ENCODE peak calls at places on chromosomes 3 and 15, in seven cellular contexts. B is B cell, Y is AG04449, C is AG09319, X is ascending aorta, U is glutamatergic neuron, W is AG10803. F is an unnamed sample.

GRCh38 chr3:98827221-98827620 is 64.1 kb downstream of the ST3GAL6 start:
- DNase-seq in U (no peak), C (no peak), W (peak), Y (no peak), X (no peak), B (no peak), F (no peak)

GRCh38 chr15:40847225-40847961 is 3.5 kb downstream of the SPINT1 start:
- DNase-seq in X (peak), Y (no peak), C (no peak), B (peak), W (no peak), U (no peak), F (peak)

GRCh38 chr3:23239181-23240068 is 36.3 kb downstream of the UBE2E2 start:
- DNase-seq in Y (no peak), W (no peak), X (no peak), U (no peak), C (no peak), B (no peak), F (peak)

GRCh38 chr3:184981071-184981470 is 169.1 kb downstream of the VPS8 start:
- DNase-seq in W (no peak), C (no peak), B (no peak), X (no peak), Y (no peak), U (no peak), F (no peak)

GRCh38 chr15:69515508-69516290 is 63.1 kb downstream of the RPLP1 start:
- DNase-seq in Y (no peak), X (peak), B (no peak), W (no peak), U (no peak), C (no peak), F (no peak)

GRCh38 chr3:193975072-193975535 is 160.8 kb upstream of the HES1 start:
- DNase-seq in X (no peak), Y (no peak), W (no peak), C (no peak), U (no peak), B (no peak), F (no peak)

GRCh38 chr15:25690673-25691543 is 172.2 kb downstream of the ATP10A start:
- DNase-seq in W (peak), C (peak), X (peak), U (no peak), B (no peak), Y (peak), F (peak)

GRCh38 chr15:31328999-31329639 is 2.5 kb downstream of the KLF13 start:
- DNase-seq in U (no peak), B (peak), W (no peak), X (no peak), C (no peak), Y (no peak), F (no peak)

GRCh38 chr3:107198522-107199271 is 178.5 kb upstream of the CCDC54 start:
- DNase-seq in X (peak), U (peak), Y (no peak), W (peak), B (no peak), C (no peak), F (peak)

GRCh38 chr15:43266834-43267233 is at the start of gene TGM5:
- DNase-seq in U (no peak), W (no peak), B (no peak), C (no peak), X (peak), Y (no peak), F (no peak)

GRCh38 chr3:127448671-127449070 is 141.9 kb downstream of the TPRA1 start:
- DNase-seq in W (no peak), B (no peak), U (no peak), Y (no peak), C (no peak), X (peak), F (no peak)

GRCh38 chr15:61070111-61070901 is 158.8 kb downstream of the RORA start:
- DNase-seq in U (no peak), W (no peak), X (no peak), C (no peak), Y (no peak), B (no peak), F (no peak)

GRCh38 chr3:8453153-8453552 is 48.5 kb upstream of the LMCD1 start:
- DNase-seq in Y (no peak), B (no peak), C (no peak), U (no peak), X (no peak), W (no peak), F (no peak)

GRCh38 chr3:147370316-147370715 is 36.0 kb downstream of the ZIC4 start:
- DNase-seq in C (no peak), Y (no peak), U (no peak), X (no peak), W (no peak), B (no peak), F (no peak)

GRCh38 chr3:177426151-177426904 is 229.0 kb upstream of the TBL1XR1 start:
- DNase-seq in U (no peak), W (peak), B (no peak), C (no peak), X (no peak), Y (no peak), F (no peak)

GRCh38 chr3:101095703-101096102 is 102.5 kb upstream of the ABI3BP start:
- DNase-seq in Y (no peak), W (peak), X (no peak), U (no peak), C (no peak), B (no peak), F (peak)

GRCh38 chr15:40680151-40680550 is 14.8 kb upstream of the RAD51 start:
- DNase-seq in W (no peak), C (no peak), U (no peak), B (no peak), Y (no peak), X (no peak), F (no peak)

GRCh38 chr15:70605606-70606410 is 157.6 kb downstream of the UACA start:
- DNase-seq in Y (no peak), W (peak), C (peak), B (no peak), X (no peak), U (no peak), F (peak)

GRCh38 chr3:69008980-69009379 is 4.5 kb downstream of the EOGT start:
- DNase-seq in X (no peak), B (no peak), Y (no peak), U (no peak), W (peak), C (no peak), F (no peak)

GRCh38 chr15:23447107-23447500 is at the start of gene GOLGA6L2:
- DNase-seq in U (no peak), W (no peak), B (no peak), X (no peak), C (no peak), Y (no peak), F (no peak)

GRCh38 chr3:95048564-95048963 is 985.7 kb downstream of the NSUN3 start:
- DNase-seq in W (no peak), C (no peak), U (no peak), Y (no peak), B (no peak), X (no peak), F (no peak)

GRCh38 chr3:23601020-23601822 is 204.5 kb upstream of the UBE2E1 start:
- DNase-seq in C (no peak), X (no peak), W (peak), U (no peak), B (no peak), Y (no peak), F (peak)

GRCh38 chr3:13546667-13547171 is 2.2 kb upstream of the FBLN2 start:
- DNase-seq in W (no peak), Y (no peak), B (no peak), C (no peak), X (no peak), U (peak), F (peak)

GRCh38 chr15:44794072-44794471 is 57.7 kb downstream of the TRIM69 start:
- DNase-seq in B (no peak), Y (no peak), U (no peak), W (no peak), X (no peak), C (no peak), F (no peak)

GRCh38 chr3:9934235-9934621 is 594 bp downstream of the CRELD1 start:
- DNase-seq in X (no peak), B (no peak), W (no peak), U (no peak), C (no peak), Y (no peak), F (no peak)

GRCh38 chr15:43975326-43975725 is 148.5 kb downstream of the WDR76 start:
- DNase-seq in B (no peak), U (no peak), Y (no peak), W (peak), X (no peak), C (no peak), F (no peak)

GRCh38 chr15:83845230-83845629 is 191.3 kb downstream of the ADAMTSL3 start:
- DNase-seq in W (peak), Y (no peak), C (peak), B (no peak), U (no peak), X (no peak), F (peak)
- TF ChIP-seq CTCF in W (no peak), Y (no peak), C (no peak), B (no peak), U (no peak), X (no peak), F (no peak)

GRCh38 chr3:87654184-87654583 is 377.8 kb upstream of the POU1F1 start:
- DNase-seq in X (no peak), U (no peak), Y (no peak), C (no peak), W (no peak), B (no peak), F (no peak)
- TF ChIP-seq CTCF in X (no peak), U (no peak), Y (no peak), C (no peak), W (no peak), B (no peak), F (no peak)

DNA sequence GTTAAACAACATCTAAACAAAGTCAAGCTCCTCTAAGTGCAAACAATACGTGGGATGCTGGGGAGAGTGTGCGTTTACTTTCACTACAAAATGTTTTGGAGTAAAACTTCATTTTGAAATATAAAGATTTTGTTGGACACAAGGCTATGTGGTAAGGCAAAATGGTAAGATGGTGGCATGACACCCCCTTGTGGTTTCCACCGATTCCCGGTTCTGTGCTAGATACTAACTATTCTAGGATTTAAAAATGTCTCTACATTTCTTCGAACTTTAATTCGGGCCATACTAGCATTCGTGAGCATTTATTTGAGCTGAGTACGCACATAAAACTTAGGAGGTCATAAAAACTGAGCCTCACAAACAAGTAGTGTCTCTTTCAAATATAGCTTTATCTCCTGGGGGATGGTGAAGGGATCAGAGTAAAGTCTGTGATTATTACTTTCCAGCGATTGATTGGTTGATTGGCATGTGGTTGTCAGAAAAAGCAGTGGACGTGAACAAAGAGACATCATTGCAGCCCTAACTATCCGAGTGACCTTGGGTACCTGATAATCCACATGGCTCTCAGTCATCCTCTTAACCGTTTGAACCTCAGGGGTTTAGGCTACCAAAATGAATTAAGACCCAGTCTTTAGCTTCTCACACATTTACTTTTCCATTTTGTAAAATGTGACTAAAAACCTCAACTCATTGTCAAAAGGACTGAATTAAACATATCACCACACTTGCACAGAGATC is 1.1 kb upstream of the ZNF639 start:
- DNase-seq in W (peak), C (no peak), Y (no peak), B (peak), U (peak), X (no peak), F (peak)
- TF ChIP-seq CTCF in W (peak), C (peak), Y (peak), B (peak), U (peak), X (peak), F (peak)

GRCh38 chr15:98548172-98548971 is 100.0 kb upstream of the IGF1R start:
- DNase-seq in U (peak), B (peak), Y (no peak), X (peak), W (peak), C (peak), F (peak)
- TF ChIP-seq CTCF in U (peak), B (no peak), Y (peak), X (no peak), W (peak), C (peak), F (no peak)

GRCh38 chr3:39166134-39166710 is 12.8 kb upstream of the CSRNP1 start:
- DNase-seq in X (no peak), Y (peak), U (no peak), B (no peak), W (peak), C (no peak), F (peak)
- TF ChIP-seq CTCF in X (no peak), Y (peak), U (no peak), B (no peak), W (no peak), C (no peak), F (no peak)

GRCh38 chr3:30628931-30629590 is 22.7 kb downstream of the TGFBR2 start:
- DNase-seq in C (no peak), Y (no peak), B (peak), W (no peak), U (no peak), X (no peak), F (peak)
- TF ChIP-seq CTCF in C (peak), Y (no peak), B (peak), W (no peak), U (no peak), X (no peak), F (no peak)

GRCh38 chr3:108201258-108201657 is 21.0 kb downstream of the IFT57 start:
- DNase-seq in W (peak), C (no peak), X (no peak), B (no peak), U (no peak), Y (no peak), F (no peak)

GRCh38 chr3:108202834-108203233 is 19.4 kb downstream of the IFT57 start:
- DNase-seq in B (no peak), X (no peak), W (peak), Y (no peak), C (no peak), U (peak), F (peak)

GRCh38 chr3:108200024-108200423 is 22.2 kb downstream of the IFT57 start:
- DNase-seq in B (no peak), U (no peak), Y (no peak), X (no peak), C (no peak), W (no peak), F (no peak)

GRCh38 chr3:108202080-108202479 is 20.1 kb downstream of the IFT57 start:
- DNase-seq in Y (no peak), X (no peak), C (no peak), W (peak), B (no peak), U (no peak), F (peak)
- TF ChIP-seq CTCF in Y (no peak), X (no peak), C (no peak), W (no peak), B (no peak), U (no peak), F (no peak)

DNA sequence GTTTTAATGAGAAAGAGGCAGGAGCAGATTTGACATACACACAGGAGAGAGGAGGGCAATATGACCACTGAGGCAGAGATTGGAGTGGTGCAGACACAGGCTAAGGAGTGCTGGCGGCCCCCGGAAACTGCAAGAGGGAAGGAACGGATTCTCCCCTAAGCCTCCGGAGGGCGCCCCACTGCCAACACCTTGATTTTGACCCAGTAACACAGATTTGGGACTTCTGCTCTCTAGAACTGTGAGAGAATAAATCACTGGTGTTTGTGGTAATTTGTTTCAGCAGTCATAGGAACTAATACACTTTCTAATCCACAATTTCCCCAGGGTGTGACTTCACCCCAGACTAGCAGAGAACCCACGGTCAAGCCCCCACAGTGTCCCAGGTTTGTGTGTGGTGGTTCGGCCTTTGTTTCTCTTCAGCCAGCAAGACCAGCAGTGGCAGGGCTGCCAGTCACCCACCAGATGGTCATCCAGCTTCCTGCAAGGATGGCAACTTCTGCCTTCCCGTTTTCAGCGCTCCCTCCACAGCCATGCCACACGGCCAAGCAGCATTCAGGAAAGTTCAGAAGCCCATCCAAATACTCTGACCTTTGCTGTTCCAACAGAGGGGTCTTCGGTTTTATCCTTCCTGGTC is 23.6 kb upstream of the TSPAN3 start:
- DNase-seq in W (no peak), B (no peak), Y (no peak), C (no peak), U (no peak), X (peak), F (no peak)
- TF ChIP-seq CTCF in W (peak), B (peak), Y (no peak), C (peak), U (no peak), X (no peak), F (peak)

DNA sequence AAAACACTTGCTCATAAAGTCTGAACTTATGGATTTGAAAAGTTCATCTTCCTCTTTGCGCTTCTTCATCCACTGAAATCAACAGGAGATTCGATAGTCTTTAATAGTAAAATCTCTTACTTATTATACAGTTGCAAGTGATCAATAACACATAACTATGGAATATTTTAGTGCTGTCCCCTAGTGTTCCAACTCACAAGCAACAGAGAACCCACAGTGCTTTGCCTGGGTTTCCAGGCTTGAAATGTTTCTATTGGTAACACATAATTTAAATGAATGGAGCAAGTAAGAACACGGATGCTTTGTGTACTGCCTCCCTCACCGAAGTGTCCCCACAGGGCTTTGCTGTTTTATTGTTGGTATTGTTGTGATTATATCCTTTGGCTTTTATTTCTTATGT is 93.5 kb downstream of the WDR72 start:
- DNase-seq in B (no peak), W (no peak), Y (no peak), X (no peak), C (no peak), U (no peak), F (no peak)
- TF ChIP-seq CTCF in B (no peak), W (no peak), Y (no peak), X (no peak), C (no peak), U (no peak), F (no peak)

GRCh38 chr3:123876858-123877257 is 7.3 kb downstream of the MYLK start:
- DNase-seq in W (no peak), B (no peak), Y (no peak), X (no peak), C (no peak), U (no peak), F (no peak)
- TF ChIP-seq CTCF in W (peak), B (no peak), Y (no peak), X (no peak), C (peak), U (no peak), F (peak)

F was measured in cardiac fibroblast.